ENCODE peak calls at places on chromosomes 12 and 14, in ten cellular contexts. One of them, this sample, is unnamed.

GRCh38 chr14:55129086-55129427 is at the start of gene LGALS3:
- DNase-seq in stimulated activated naive CD4-positive, alpha-beta T cell treated with Interleukin-2 at 50 U/mL for 16 hours: peak
- DNase-seq in nucleus accumbens: no peak
- DNase-seq in GM18507: peak
- DNase-seq in NCI-H510A: no peak
- DNase-seq in fibroblast of the conjunctiva: peak
- DNase-seq in fibroblast of gingiva: peak
- DNase-seq in body of pancreas: peak
- DNase-seq in SK-MEL-5: peak
- DNase-seq in stimulated activated naive CD8-positive, alpha-beta T cell treated with anti-CD3 and anti-CD28 coated beads, Interleukin-15, amount 100 ng/mL, for 72 hours: peak
- DNase-seq in this sample: peak

GRCh38 chr14:69291891-69292586 is 32.1 kb downstream of the GALNT16 start:
- DNase-seq in stimulated activated naive CD4-positive, alpha-beta T cell treated with Interleukin-2 at 50 U/mL for 16 hours: no peak
- DNase-seq in nucleus accumbens: no peak
- DNase-seq in GM18507: no peak
- DNase-seq in NCI-H510A: no peak
- DNase-seq in fibroblast of the conjunctiva: no peak
- DNase-seq in fibroblast of gingiva: no peak
- DNase-seq in body of pancreas: no peak
- DNase-seq in SK-MEL-5: no peak
- DNase-seq in stimulated activated naive CD8-positive, alpha-beta T cell treated with anti-CD3 and anti-CD28 coated beads, Interleukin-15, amount 100 ng/mL, for 72 hours: no peak
- DNase-seq in this sample: no peak

GRCh38 chr14:93893550-93894329 is 33.4 kb upstream of the FAM181A start:
- DNase-seq in stimulated activated naive CD4-positive, alpha-beta T cell treated with Interleukin-2 at 50 U/mL for 16 hours: no peak
- DNase-seq in nucleus accumbens: no peak
- DNase-seq in GM18507: no peak
- DNase-seq in NCI-H510A: no peak
- DNase-seq in fibroblast of the conjunctiva: no peak
- DNase-seq in fibroblast of gingiva: no peak
- DNase-seq in body of pancreas: no peak
- DNase-seq in SK-MEL-5: peak
- DNase-seq in stimulated activated naive CD8-positive, alpha-beta T cell treated with anti-CD3 and anti-CD28 coated beads, Interleukin-15, amount 100 ng/mL, for 72 hours: no peak
- DNase-seq in this sample: no peak

GRCh38 chr14:21536395-21537087 is 10.4 kb upstream of the SALL2 start:
- DNase-seq in stimulated activated naive CD4-positive, alpha-beta T cell treated with Interleukin-2 at 50 U/mL for 16 hours: no peak
- DNase-seq in nucleus accumbens: no peak
- DNase-seq in GM18507: no peak
- DNase-seq in NCI-H510A: no peak
- DNase-seq in fibroblast of the conjunctiva: no peak
- DNase-seq in fibroblast of gingiva: no peak
- DNase-seq in body of pancreas: no peak
- DNase-seq in SK-MEL-5: no peak
- DNase-seq in stimulated activated naive CD8-positive, alpha-beta T cell treated with anti-CD3 and anti-CD28 coated beads, Interleukin-15, amount 100 ng/mL, for 72 hours: no peak
- DNase-seq in this sample: no peak

GRCh38 chr14:93619176-93619793 is 169.0 kb downstream of the PRIMA1 start:
- DNase-seq in stimulated activated naive CD4-positive, alpha-beta T cell treated with Interleukin-2 at 50 U/mL for 16 hours: no peak
- DNase-seq in nucleus accumbens: no peak
- DNase-seq in GM18507: peak
- DNase-seq in NCI-H510A: no peak
- DNase-seq in fibroblast of the conjunctiva: peak
- DNase-seq in fibroblast of gingiva: peak
- DNase-seq in body of pancreas: peak
- DNase-seq in SK-MEL-5: peak
- DNase-seq in stimulated activated naive CD8-positive, alpha-beta T cell treated with anti-CD3 and anti-CD28 coated beads, Interleukin-15, amount 100 ng/mL, for 72 hours: peak
- DNase-seq in this sample: peak

GRCh38 chr12:19965196-19966038 is 402.9 kb upstream of the PDE3A start:
- DNase-seq in stimulated activated naive CD4-positive, alpha-beta T cell treated with Interleukin-2 at 50 U/mL for 16 hours: no peak
- DNase-seq in nucleus accumbens: no peak
- DNase-seq in GM18507: no peak
- DNase-seq in NCI-H510A: no peak
- DNase-seq in fibroblast of the conjunctiva: no peak
- DNase-seq in fibroblast of gingiva: no peak
- DNase-seq in body of pancreas: no peak
- DNase-seq in SK-MEL-5: peak
- DNase-seq in stimulated activated naive CD8-positive, alpha-beta T cell treated with anti-CD3 and anti-CD28 coated beads, Interleukin-15, amount 100 ng/mL, for 72 hours: no peak
- DNase-seq in this sample: no peak

GRCh38 chr14:77923131-77923933 is 123.4 kb downstream of the ADCK1 start:
- DNase-seq in stimulated activated naive CD4-positive, alpha-beta T cell treated with Interleukin-2 at 50 U/mL for 16 hours: no peak
- DNase-seq in nucleus accumbens: no peak
- DNase-seq in GM18507: no peak
- DNase-seq in NCI-H510A: no peak
- DNase-seq in fibroblast of the conjunctiva: no peak
- DNase-seq in fibroblast of gingiva: no peak
- DNase-seq in body of pancreas: no peak
- DNase-seq in SK-MEL-5: no peak
- DNase-seq in stimulated activated naive CD8-positive, alpha-beta T cell treated with anti-CD3 and anti-CD28 coated beads, Interleukin-15, amount 100 ng/mL, for 72 hours: no peak
- DNase-seq in this sample: no peak

GRCh38 chr12:10243803-10244520 is 31.3 kb downstream of the GABARAPL1 start:
- DNase-seq in stimulated activated naive CD4-positive, alpha-beta T cell treated with Interleukin-2 at 50 U/mL for 16 hours: no peak
- DNase-seq in nucleus accumbens: no peak
- DNase-seq in GM18507: peak
- DNase-seq in NCI-H510A: no peak
- DNase-seq in fibroblast of the conjunctiva: no peak
- DNase-seq in fibroblast of gingiva: no peak
- DNase-seq in body of pancreas: no peak
- DNase-seq in SK-MEL-5: peak
- DNase-seq in stimulated activated naive CD8-positive, alpha-beta T cell treated with anti-CD3 and anti-CD28 coated beads, Interleukin-15, amount 100 ng/mL, for 72 hours: peak
- DNase-seq in this sample: peak

GRCh38 chr12:22121224-22121623 is 75.2 kb downstream of the CMAS start:
- DNase-seq in stimulated activated naive CD4-positive, alpha-beta T cell treated with Interleukin-2 at 50 U/mL for 16 hours: no peak
- DNase-seq in nucleus accumbens: no peak
- DNase-seq in GM18507: no peak
- DNase-seq in NCI-H510A: no peak
- DNase-seq in fibroblast of the conjunctiva: no peak
- DNase-seq in fibroblast of gingiva: no peak
- DNase-seq in body of pancreas: peak
- DNase-seq in SK-MEL-5: no peak
- DNase-seq in stimulated activated naive CD8-positive, alpha-beta T cell treated with anti-CD3 and anti-CD28 coated beads, Interleukin-15, amount 100 ng/mL, for 72 hours: peak
- DNase-seq in this sample: no peak

GRCh38 chr14:56181666-56182065 is 63.5 kb downstream of the PELI2 start:
- DNase-seq in stimulated activated naive CD4-positive, alpha-beta T cell treated with Interleukin-2 at 50 U/mL for 16 hours: no peak
- DNase-seq in nucleus accumbens: no peak
- DNase-seq in GM18507: no peak
- DNase-seq in NCI-H510A: peak
- DNase-seq in fibroblast of the conjunctiva: no peak
- DNase-seq in fibroblast of gingiva: no peak
- DNase-seq in body of pancreas: peak
- DNase-seq in SK-MEL-5: no peak
- DNase-seq in stimulated activated naive CD8-positive, alpha-beta T cell treated with anti-CD3 and anti-CD28 coated beads, Interleukin-15, amount 100 ng/mL, for 72 hours: no peak
- DNase-seq in this sample: no peak

GRCh38 chr14:51319181-51319597 is 79.1 kb downstream of the TMX1 start:
- DNase-seq in stimulated activated naive CD4-positive, alpha-beta T cell treated with Interleukin-2 at 50 U/mL for 16 hours: no peak
- DNase-seq in nucleus accumbens: no peak
- DNase-seq in GM18507: no peak
- DNase-seq in NCI-H510A: no peak
- DNase-seq in fibroblast of the conjunctiva: no peak
- DNase-seq in fibroblast of gingiva: no peak
- DNase-seq in body of pancreas: no peak
- DNase-seq in SK-MEL-5: peak
- DNase-seq in stimulated activated naive CD8-positive, alpha-beta T cell treated with anti-CD3 and anti-CD28 coated beads, Interleukin-15, amount 100 ng/mL, for 72 hours: no peak
- DNase-seq in this sample: no peak

GRCh38 chr14:105220699-105221597 is 27.4 kb upstream of the BTBD6 start:
- DNase-seq in stimulated activated naive CD4-positive, alpha-beta T cell treated with Interleukin-2 at 50 U/mL for 16 hours: no peak
- DNase-seq in nucleus accumbens: no peak
- DNase-seq in GM18507: no peak
- DNase-seq in NCI-H510A: no peak
- DNase-seq in fibroblast of the conjunctiva: no peak
- DNase-seq in fibroblast of gingiva: no peak
- DNase-seq in body of pancreas: peak
- DNase-seq in SK-MEL-5: no peak
- DNase-seq in stimulated activated naive CD8-positive, alpha-beta T cell treated with anti-CD3 and anti-CD28 coated beads, Interleukin-15, amount 100 ng/mL, for 72 hours: no peak
- DNase-seq in this sample: no peak

GRCh38 chr12:48311313-48311712 is 39.4 kb downstream of the ZNF641 start:
- DNase-seq in stimulated activated naive CD4-positive, alpha-beta T cell treated with Interleukin-2 at 50 U/mL for 16 hours: no peak
- DNase-seq in nucleus accumbens: no peak
- DNase-seq in GM18507: no peak
- DNase-seq in NCI-H510A: no peak
- DNase-seq in fibroblast of the conjunctiva: no peak
- DNase-seq in fibroblast of gingiva: no peak
- DNase-seq in body of pancreas: no peak
- DNase-seq in SK-MEL-5: no peak
- DNase-seq in stimulated activated naive CD8-positive, alpha-beta T cell treated with anti-CD3 and anti-CD28 coated beads, Interleukin-15, amount 100 ng/mL, for 72 hours: no peak
- DNase-seq in this sample: no peak

GRCh38 chr14:23877538-23878180 is 75.9 kb upstream of the DHRS4 start:
- DNase-seq in stimulated activated naive CD4-positive, alpha-beta T cell treated with Interleukin-2 at 50 U/mL for 16 hours: no peak
- DNase-seq in nucleus accumbens: no peak
- DNase-seq in GM18507: no peak
- DNase-seq in NCI-H510A: no peak
- DNase-seq in fibroblast of the conjunctiva: no peak
- DNase-seq in fibroblast of gingiva: no peak
- DNase-seq in body of pancreas: no peak
- DNase-seq in SK-MEL-5: no peak
- DNase-seq in stimulated activated naive CD8-positive, alpha-beta T cell treated with anti-CD3 and anti-CD28 coated beads, Interleukin-15, amount 100 ng/mL, for 72 hours: no peak
- DNase-seq in this sample: no peak

GRCh38 chr12:14960548-14961465 is 594 bp downstream of the ARHGDIB start:
- DNase-seq in stimulated activated naive CD4-positive, alpha-beta T cell treated with Interleukin-2 at 50 U/mL for 16 hours: no peak
- DNase-seq in nucleus accumbens: no peak
- DNase-seq in GM18507: peak
- DNase-seq in NCI-H510A: no peak
- DNase-seq in fibroblast of the conjunctiva: no peak
- DNase-seq in fibroblast of gingiva: no peak
- DNase-seq in body of pancreas: no peak
- DNase-seq in SK-MEL-5: no peak
- DNase-seq in stimulated activated naive CD8-positive, alpha-beta T cell treated with anti-CD3 and anti-CD28 coated beads, Interleukin-15, amount 100 ng/mL, for 72 hours: no peak
- DNase-seq in this sample: no peak

GRCh38 chr12:100661300-100661951 is 87.9 kb downstream of the GAS2L3 start:
- DNase-seq in stimulated activated naive CD4-positive, alpha-beta T cell treated with Interleukin-2 at 50 U/mL for 16 hours: no peak
- DNase-seq in nucleus accumbens: no peak
- DNase-seq in GM18507: no peak
- DNase-seq in NCI-H510A: no peak
- DNase-seq in fibroblast of the conjunctiva: no peak
- DNase-seq in fibroblast of gingiva: no peak
- DNase-seq in body of pancreas: no peak
- DNase-seq in SK-MEL-5: no peak
- DNase-seq in stimulated activated naive CD8-positive, alpha-beta T cell treated with anti-CD3 and anti-CD28 coated beads, Interleukin-15, amount 100 ng/mL, for 72 hours: no peak
- DNase-seq in this sample: no peak

GRCh38 chr14:73973497-73973896 is 23.4 kb downstream of the COQ6 start:
- DNase-seq in stimulated activated naive CD4-positive, alpha-beta T cell treated with Interleukin-2 at 50 U/mL for 16 hours: no peak
- DNase-seq in nucleus accumbens: no peak
- DNase-seq in GM18507: no peak
- DNase-seq in NCI-H510A: no peak
- DNase-seq in fibroblast of the conjunctiva: no peak
- DNase-seq in fibroblast of gingiva: no peak
- DNase-seq in body of pancreas: no peak
- DNase-seq in SK-MEL-5: no peak
- DNase-seq in stimulated activated naive CD8-positive, alpha-beta T cell treated with anti-CD3 and anti-CD28 coated beads, Interleukin-15, amount 100 ng/mL, for 72 hours: no peak
- DNase-seq in this sample: no peak

GRCh38 chr12:131223171-131223761 is 269.6 kb downstream of the ADGRD1 start:
- DNase-seq in stimulated activated naive CD4-positive, alpha-beta T cell treated with Interleukin-2 at 50 U/mL for 16 hours: no peak
- DNase-seq in nucleus accumbens: no peak
- DNase-seq in GM18507: no peak
- DNase-seq in NCI-H510A: no peak
- DNase-seq in fibroblast of the conjunctiva: no peak
- DNase-seq in fibroblast of gingiva: no peak
- DNase-seq in body of pancreas: no peak
- DNase-seq in SK-MEL-5: no peak
- DNase-seq in stimulated activated naive CD8-positive, alpha-beta T cell treated with anti-CD3 and anti-CD28 coated beads, Interleukin-15, amount 100 ng/mL, for 72 hours: no peak
- DNase-seq in this sample: no peak

GRCh38 chr14:70254476-70254961 is 65.8 kb upstream of the SLC8A3 start:
- DNase-seq in stimulated activated naive CD4-positive, alpha-beta T cell treated with Interleukin-2 at 50 U/mL for 16 hours: no peak
- DNase-seq in nucleus accumbens: no peak
- DNase-seq in GM18507: peak
- DNase-seq in NCI-H510A: peak
- DNase-seq in fibroblast of the conjunctiva: no peak
- DNase-seq in fibroblast of gingiva: no peak
- DNase-seq in body of pancreas: peak
- DNase-seq in SK-MEL-5: peak
- DNase-seq in stimulated activated naive CD8-positive, alpha-beta T cell treated with anti-CD3 and anti-CD28 coated beads, Interleukin-15, amount 100 ng/mL, for 72 hours: peak
- DNase-seq in this sample: no peak

GRCh38 chr14:64184103-64184729 is 110.0 kb downstream of the ESR2 start:
- DNase-seq in stimulated activated naive CD4-positive, alpha-beta T cell treated with Interleukin-2 at 50 U/mL for 16 hours: no peak
- DNase-seq in nucleus accumbens: no peak
- DNase-seq in GM18507: no peak
- DNase-seq in NCI-H510A: no peak
- DNase-seq in fibroblast of the conjunctiva: no peak
- DNase-seq in fibroblast of gingiva: no peak
- DNase-seq in body of pancreas: peak
- DNase-seq in SK-MEL-5: no peak
- DNase-seq in stimulated activated naive CD8-positive, alpha-beta T cell treated with anti-CD3 and anti-CD28 coated beads, Interleukin-15, amount 100 ng/mL, for 72 hours: no peak
- DNase-seq in this sample: no peak

GRCh38 chr14:79820866-79821535 is 390.3 kb downstream of the DIO2 start:
- DNase-seq in stimulated activated naive CD4-positive, alpha-beta T cell treated with Interleukin-2 at 50 U/mL for 16 hours: no peak
- DNase-seq in nucleus accumbens: no peak
- DNase-seq in GM18507: no peak
- DNase-seq in NCI-H510A: no peak
- DNase-seq in fibroblast of the conjunctiva: no peak
- DNase-seq in fibroblast of gingiva: no peak
- DNase-seq in body of pancreas: no peak
- DNase-seq in SK-MEL-5: no peak
- DNase-seq in stimulated activated naive CD8-positive, alpha-beta T cell treated with anti-CD3 and anti-CD28 coated beads, Interleukin-15, amount 100 ng/mL, for 72 hours: no peak
- DNase-seq in this sample: no peak

GRCh38 chr14:100688598-100689499 is 37.8 kb upstream of the DLK1 start:
- DNase-seq in stimulated activated naive CD4-positive, alpha-beta T cell treated with Interleukin-2 at 50 U/mL for 16 hours: no peak
- DNase-seq in nucleus accumbens: no peak
- DNase-seq in GM18507: no peak
- DNase-seq in NCI-H510A: no peak
- DNase-seq in fibroblast of the conjunctiva: peak
- DNase-seq in fibroblast of gingiva: peak
- DNase-seq in body of pancreas: no peak
- DNase-seq in SK-MEL-5: no peak
- DNase-seq in stimulated activated naive CD8-positive, alpha-beta T cell treated with anti-CD3 and anti-CD28 coated beads, Interleukin-15, amount 100 ng/mL, for 72 hours: no peak
- DNase-seq in this sample: no peak

GRCh38 chr12:52379536-52379935 is 5.9 kb downstream of the KRT84 start:
- DNase-seq in stimulated activated naive CD4-positive, alpha-beta T cell treated with Interleukin-2 at 50 U/mL for 16 hours: no peak
- DNase-seq in nucleus accumbens: no peak
- DNase-seq in GM18507: no peak
- DNase-seq in NCI-H510A: no peak
- DNase-seq in fibroblast of the conjunctiva: no peak
- DNase-seq in fibroblast of gingiva: no peak
- DNase-seq in body of pancreas: no peak
- DNase-seq in SK-MEL-5: no peak
- DNase-seq in stimulated activated naive CD8-positive, alpha-beta T cell treated with anti-CD3 and anti-CD28 coated beads, Interleukin-15, amount 100 ng/mL, for 72 hours: no peak
- DNase-seq in this sample: no peak

GRCh38 chr14:53999061-53999488 is 42.5 kb upstream of the BMP4 start:
- DNase-seq in stimulated activated naive CD4-positive, alpha-beta T cell treated with Interleukin-2 at 50 U/mL for 16 hours: no peak
- DNase-seq in nucleus accumbens: no peak
- DNase-seq in GM18507: no peak
- DNase-seq in NCI-H510A: no peak
- DNase-seq in fibroblast of the conjunctiva: no peak
- DNase-seq in fibroblast of gingiva: peak
- DNase-seq in body of pancreas: no peak
- DNase-seq in SK-MEL-5: no peak
- DNase-seq in stimulated activated naive CD8-positive, alpha-beta T cell treated with anti-CD3 and anti-CD28 coated beads, Interleukin-15, amount 100 ng/mL, for 72 hours: no peak
- DNase-seq in this sample: no peak

GRCh38 chr14:23094666-23095195 is at the start of gene ACIN1:
- DNase-seq in stimulated activated naive CD4-positive, alpha-beta T cell treated with Interleukin-2 at 50 U/mL for 16 hours: no peak
- DNase-seq in nucleus accumbens: no peak
- DNase-seq in GM18507: peak
- DNase-seq in NCI-H510A: no peak
- DNase-seq in fibroblast of the conjunctiva: peak
- DNase-seq in fibroblast of gingiva: peak
- DNase-seq in body of pancreas: no peak
- DNase-seq in SK-MEL-5: peak
- DNase-seq in stimulated activated naive CD8-positive, alpha-beta T cell treated with anti-CD3 and anti-CD28 coated beads, Interleukin-15, amount 100 ng/mL, for 72 hours: peak
- DNase-seq in this sample: peak